ENCODE peak calls at places on chromosomes 16 and 17, in four cellular contexts. G, J, A and R are unnamed samples. For H3K27me3, the result is how much of the 10 kb centered on the place peaks cover.

GRCh38 chr17:65537343-65537844 is 24.1 kb downstream of the AXIN2 start:
- DNase-seq in J (no peak), G (no peak), A (no peak), R (no peak)

GRCh38 chr17:64326420-64327054 is 63.5 kb upstream of the TEX2 start:
- DNase-seq in J (no peak), G (no peak), A (peak), R (no peak)

GRCh38 chr16:29811170-29811895 is 660 bp upstream of the PRRT2 start:
- DNase-seq in A (peak), G (peak), J (peak), R (peak)

GRCh38 chr16:80954985-80955384 is 51.7 kb downstream of the CMC2 start:
- DNase-seq in J (no peak), A (no peak), G (peak), R (no peak)

GRCh38 chr17:52011070-52011469 is 147.4 kb downstream of the CA10 start:
- DNase-seq in A (no peak), J (no peak), G (no peak), R (no peak)

GRCh38 chr16:14485131-14485551 is 144.9 kb downstream of the PARN start:
- DNase-seq in J (no peak), A (peak), G (no peak), R (no peak)

GRCh38 chr16:11016993-11017392 is 72.6 kb downstream of the CLEC16A start:
- DNase-seq in A (peak), G (peak), J (no peak), R (no peak)

GRCh38 chr17:18377437-18378204 is at the start of gene EVPLL:
- DNase-seq in A (peak), J (no peak), G (peak), R (no peak)

GRCh38 chr16:75248536-75249380 is 2.7 kb downstream of the BCAR1 start:
- DNase-seq in J (no peak), G (no peak), A (no peak), R (no peak)

GRCh38 chr16:14101415-14101814 is 30.3 kb downstream of the MRTFB start:
- DNase-seq in G (no peak), J (no peak), A (peak), R (no peak)

GRCh38 chr16:64738321-64738960 is 383.4 kb downstream of the CDH11 start:
- DNase-seq in G (no peak), A (peak), J (no peak), R (peak)

GRCh38 chr17:9456265-9456664 is 119.4 kb downstream of the STX8 start:
- DNase-seq in A (no peak), G (no peak), J (no peak), R (no peak)

GRCh38 chr17:42997390-42997983 is 732 bp upstream of the RPL27 start:
- DNase-seq in G (no peak), J (no peak), A (no peak), R (no peak)

GRCh38 chr17:50055426-50056216 is at the start of gene ITGA3:
- DNase-seq in G (peak), A (peak), J (peak), R (no peak)

GRCh38 chr16:79509221-79509631 is 91.3 kb downstream of the MAF start:
- DNase-seq in G (no peak), A (no peak), J (no peak), R (no peak)

GRCh38 chr17:79620207-79621038 is 9.6 kb upstream of the RBFOX3 start:
- DNase-seq in G (no peak), A (no peak), J (no peak), R (no peak)

GRCh38 chr16:17467923-17468540 is 2.7 kb downstream of the XYLT1 start:
- DNase-seq in G (peak), J (peak), A (peak), R (no peak)

GRCh38 chr17:63138713-63139112 is 172.7 kb downstream of the TANC2 start:
- DNase-seq in G (no peak), J (no peak), A (no peak), R (no peak)

GRCh38 chr17:12727076-12727750 is 61.5 kb downstream of the MYOCD start:
- DNase-seq in A (peak), J (no peak), G (no peak), R (peak)

GRCh38 chr17:17300624-17301568 is 2.3 kb upstream of the NT5M start:
- DNase-seq in J (no peak), G (no peak), A (peak), R (no peak)

GRCh38 chr17:35752471-35752870 is 568 bp downstream of the GAS2L2 start:
- DNase-seq in A (no peak), J (no peak), G (no peak), R (no peak)

GRCh38 chr16:85445779-85446222 is 167.3 kb upstream of the GSE1 start:
- DNase-seq in A (no peak), G (no peak), J (no peak), R (no peak)

GRCh38 chr16:4934591-4934990 is 2.4 kb downstream of the PPL start:
- DNase-seq in A (no peak), G (no peak), J (no peak), R (no peak)

GRCh38 chr16:4933871-4934395 is 3.0 kb downstream of the PPL start:
- DNase-seq in G (no peak), J (no peak), A (no peak), R (no peak)

GRCh38 chr16:4935231-4935855 is 1.6 kb downstream of the PPL start:
- DNase-seq in J (no peak), G (no peak), A (peak), R (peak)

GRCh38 chr16:4931381-4931780 is 5.6 kb downstream of the PPL start:
- DNase-seq in G (no peak), J (no peak), A (no peak), R (no peak)

GRCh38 chr16:4933433-4933832 is 3.5 kb downstream of the PPL start:
- DNase-seq in G (no peak), A (no peak), J (no peak), R (no peak)
- H3K27me3 ChIP-seq in G (under half), A (under half), J (half or more), R (under half)

GRCh38 chr17:40818343-40818732 is 4.1 kb downstream of the KRT10 start:
- DNase-seq in G (no peak), J (no peak), A (no peak), R (no peak)
- TF ChIP-seq CTCF in G (no peak), J (no peak), A (no peak), R (no peak)

GRCh38 chr16:51152691-51153261 is 1.7 kb upstream of the SALL1 start:
- DNase-seq in G (no peak), J (no peak), A (no peak), R (no peak)
- H3K4me3 ChIP-seq in G (no peak), J (no peak), A (peak), R (peak)

DNA sequence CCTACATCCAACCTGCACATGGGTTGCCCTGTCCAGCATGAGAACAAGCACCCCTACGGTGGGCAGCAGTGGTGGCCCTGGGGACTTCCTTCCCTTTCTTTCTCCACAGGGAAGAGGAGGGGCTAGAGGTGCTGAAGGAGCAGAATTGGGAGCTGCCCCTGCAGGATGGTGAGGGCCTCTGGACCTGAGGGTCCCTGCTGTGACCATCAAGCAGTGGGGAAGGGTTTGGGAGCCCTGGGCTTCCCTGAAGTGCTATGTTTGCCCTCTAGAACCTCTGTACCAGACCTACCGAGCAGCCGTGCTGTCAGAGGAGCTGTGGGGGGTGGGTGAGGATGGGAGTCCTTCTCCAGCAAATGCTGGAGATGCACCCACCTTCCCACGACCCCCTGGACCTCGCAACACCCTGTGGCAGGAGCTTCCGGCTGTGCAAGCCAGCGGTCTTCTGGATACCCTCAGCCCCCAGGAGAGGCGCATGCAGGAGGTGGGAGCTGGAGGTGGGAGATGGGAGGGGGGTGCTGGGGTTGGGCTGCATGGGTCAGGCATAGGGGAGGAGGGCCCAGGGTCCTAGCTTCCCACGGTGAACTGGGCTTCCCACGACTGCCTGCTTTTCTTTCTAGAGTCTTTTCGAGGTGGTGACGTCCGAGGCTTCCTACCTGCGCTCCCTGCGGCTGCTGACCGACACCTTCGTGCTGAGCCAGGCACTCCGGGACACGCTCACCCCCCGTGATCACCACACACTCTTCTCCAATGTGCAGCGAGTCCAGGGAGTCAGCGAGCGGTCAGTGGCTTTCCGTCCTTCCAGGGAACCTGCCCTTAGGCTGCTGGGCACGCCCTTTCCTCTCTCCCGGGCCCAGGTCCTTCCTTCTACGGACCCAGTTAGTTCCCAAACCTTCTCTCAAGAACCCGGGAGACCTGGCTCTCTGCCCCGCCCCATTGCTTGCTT is 5.0 kb downstream of the ARHGEF15 start:
- DNase-seq in J (no peak), A (no peak), G (no peak), R (no peak)
- H3K27me3 ChIP-seq in J (under half), A (under half), G (under half), R (under half)

GRCh38 chr16:55645986-55646385 is 9.8 kb upstream of the SLC6A2 start:
- DNase-seq in A (no peak), J (no peak), G (no peak), R (no peak)

GRCh38 chr16:55642611-55643010 is 13.2 kb upstream of the SLC6A2 start:
- DNase-seq in A (no peak), J (no peak), G (no peak), R (no peak)

GRCh38 chr16:55641430-55642056 is 14.2 kb upstream of the SLC6A2 start:
- DNase-seq in G (no peak), A (no peak), J (no peak), R (no peak)

GRCh38 chr16:55640714-55641327 is 15.0 kb upstream of the SLC6A2 start:
- DNase-seq in A (no peak), G (no peak), J (no peak), R (no peak)

GRCh38 chr16:55643161-55643970 is 12.4 kb upstream of the SLC6A2 start:
- DNase-seq in G (no peak), J (peak), A (peak), R (no peak)
- TF ChIP-seq CTCF in G (peak), J (peak), A (no peak), R (peak)

GRCh38 chr17:58336456-58337094 is 8.0 kb upstream of the TSPOAP1 start:
- DNase-seq in G (peak), A (peak), J (no peak), R (peak)
- H3K4me3 ChIP-seq in G (peak), A (no peak), J (peak), R (no peak)

GRCh38 chr16:66682271-66682670 is 14.3 kb downstream of the CMTM4 start:
- DNase-seq in A (peak), J (no peak), G (no peak), R (no peak)
- H3K27me3 ChIP-seq in A (under half), J (under half), G (under half), R (under half)

GRCh38 chr17:981292-981658 is 1.7 kb upstream of the NXN start:
- DNase-seq in J (no peak), G (no peak), A (no peak), R (no peak)
- TF ChIP-seq CTCF in J (no peak), G (no peak), A (no peak), R (no peak)

DNA sequence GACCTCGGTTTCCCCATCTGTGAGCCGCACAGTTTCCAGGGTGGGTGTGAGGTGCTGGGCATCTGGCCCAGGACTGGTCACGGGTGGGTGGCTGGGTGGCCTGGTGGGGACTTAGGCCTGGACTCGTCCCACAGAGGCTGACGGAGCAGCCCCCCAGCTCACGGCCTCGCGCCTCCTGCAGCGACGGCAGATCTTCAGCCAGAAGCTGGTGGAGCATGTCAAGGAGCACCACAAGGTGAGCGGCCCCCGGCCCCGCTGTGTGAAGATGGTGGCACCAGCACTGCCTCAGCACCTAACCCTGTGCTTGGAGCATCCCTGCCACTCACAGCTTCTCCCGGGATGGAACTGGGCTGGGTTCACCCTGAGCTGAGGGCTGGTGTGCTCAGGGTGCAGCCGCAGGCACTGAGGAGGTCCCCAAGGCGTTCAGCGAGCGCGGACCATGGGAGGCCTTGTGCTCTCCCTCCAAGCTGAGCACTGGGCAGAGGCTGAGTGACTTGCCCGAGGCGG is 2.4 kb downstream of the CDT1 start:
- DNase-seq in A (no peak), G (no peak), J (no peak), R (no peak)
- H3K4me3 ChIP-seq in A (no peak), G (peak), J (peak), R (no peak)

GRCh38 chr17:55241097-55241496 is 23.7 kb upstream of the HLF start:
- DNase-seq in J (no peak), G (no peak), A (no peak), R (no peak)
- H3K27me3 ChIP-seq in J (under half), G (under half), A (under half), R (under half)